ENCODE peak calls at places on chromosomes 2 and 18, in nine cellular contexts. I is neuronal stem cell; G is tibial artery; D is H9; H is colonic mucosa; O is CD8-positive, alpha-beta T cell; S is mesendoderm; M is right cardiac atrium; N is cardiac muscle cell. K is an unnamed sample.

GRCh38 chr2:71923143-71923525 is 224.5 kb downstream of the CYP26B1 start:
- DNase-seq in N (no peak), H (no peak), M (peak; percentile 16), I (no peak), D (no peak), S (no peak), O (no peak), G (no peak), K (no peak)

GRCh38 chr18:2856499-2856898 is 9.7 kb downstream of the EMILIN2 start:
- DNase-seq in G (no peak), I (no peak), S (no peak), H (no peak), D (no peak), N (peak; percentile 41), M (no peak), O (no peak), K (no peak)

GRCh38 chr2:50392185-50392584 is 639.7 kb downstream of the NRXN1 start:
- DNase-seq in N (no peak), I (no peak), G (no peak), H (no peak), D (no peak), O (no peak), S (no peak), M (no peak), K (no peak)

GRCh38 chr2:42200534-42201227 is 31.5 kb downstream of the EML4 start:
- DNase-seq in O (no peak), S (no peak), I (no peak), G (no peak), M (no peak), D (no peak), N (peak; percentile 84), H (no peak), K (no peak)

GRCh38 chr18:45755936-45756335 is 32.0 kb downstream of the SLC14A1 start:
- DNase-seq in H (no peak), D (no peak), I (no peak), M (no peak), O (no peak), N (peak; percentile 75), S (no peak), G (peak; percentile 86), K (no peak)

GRCh38 chr18:30280861-30281470 is 761.6 kb downstream of the DSC3 start:
- DNase-seq in S (peak; percentile 76), N (peak; percentile 78), M (no peak), H (peak; percentile 25), G (no peak), O (no peak), I (peak; percentile 50), D (no peak), K (peak; percentile 84)

GRCh38 chr2:12930382-12930781 is 213.6 kb downstream of the TRIB2 start:
- DNase-seq in D (no peak), G (no peak), N (no peak), M (no peak), O (no peak), H (no peak), S (no peak), I (no peak), K (no peak)

GRCh38 chr2:62084823-62085222 is 111.1 kb upstream of the B3GNT2 start:
- DNase-seq in M (no peak), G (no peak), S (no peak), O (no peak), I (no peak), D (no peak), H (no peak), N (no peak), K (no peak)

GRCh38 chr18:9123520-9123919 is 13.1 kb upstream of the ANKRD12 start:
- DNase-seq in H (no peak), I (no peak), N (no peak), O (no peak), S (no peak), D (no peak), M (peak; percentile 32), G (no peak), K (no peak)

GRCh38 chr2:31384771-31385276 is 29.7 kb downstream of the XDH start:
- DNase-seq in I (no peak), S (peak; percentile 42), O (no peak), N (peak; percentile 91), M (no peak), H (no peak), G (no peak), D (no peak), K (no peak)

GRCh38 chr2:32668254-32668653 is 40.4 kb downstream of the TTC27 start:
- DNase-seq in S (no peak), O (no peak), H (no peak), G (no peak), D (no peak), N (no peak), M (no peak), I (no peak), K (no peak)

GRCh38 chr2:120175000-120175581 is 48.1 kb downstream of the TMEM185B start:
- DNase-seq in D (no peak), S (peak; percentile 68), H (peak; percentile 30), G (no peak), O (peak; percentile 26), N (peak; percentile 83), I (peak; percentile 50), M (no peak), K (peak; percentile 87)

GRCh38 chr2:120176526-120176925 is 46.7 kb downstream of the TMEM185B start:
- DNase-seq in H (no peak), G (no peak), I (no peak), D (no peak), N (no peak), M (no peak), S (no peak), O (no peak), K (no peak)

GRCh38 chr2:120177973-120178372 is 45.2 kb downstream of the TMEM185B start:
- DNase-seq in I (no peak), M (no peak), O (no peak), D (no peak), G (no peak), N (no peak), S (no peak), H (no peak), K (no peak)

GRCh38 chr2:120180066-120180465 is 43.1 kb downstream of the TMEM185B start:
- DNase-seq in O (no peak), I (no peak), G (no peak), D (no peak), N (no peak), S (peak; percentile 73), M (no peak), H (no peak), K (no peak)

DNA sequence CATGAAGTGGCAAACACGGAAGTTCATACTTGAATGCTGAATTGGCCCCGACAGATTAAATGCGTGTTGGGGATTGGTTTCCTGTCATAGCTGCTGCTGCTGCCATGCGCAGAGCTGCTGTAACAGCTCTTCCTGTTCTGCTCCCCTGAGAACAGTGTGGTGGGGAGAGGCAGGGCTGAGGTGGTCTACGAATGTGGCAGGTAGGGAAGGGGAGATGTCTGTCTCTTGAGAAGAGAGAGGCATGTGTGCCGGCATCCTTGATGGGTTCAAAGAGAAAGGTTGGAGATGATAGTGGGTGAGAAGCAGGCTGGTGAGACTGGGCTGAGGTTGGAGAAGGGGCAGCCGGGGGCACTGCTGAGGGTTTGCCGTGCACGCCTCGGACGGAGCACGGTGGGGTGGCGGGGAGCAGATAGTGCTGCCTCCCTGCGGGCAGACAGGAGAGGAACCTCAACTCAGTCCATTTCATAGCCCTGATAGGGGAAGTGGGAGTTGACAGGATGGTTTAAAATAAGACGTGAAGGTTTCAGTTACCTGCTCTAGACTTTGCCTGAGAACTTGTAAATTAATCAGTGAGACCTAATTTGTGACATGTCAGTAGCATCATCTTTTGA is 46.1 kb downstream of the TMEM185B start:
- DNase-seq in N (no peak), O (peak; percentile 76), I (no peak), H (peak; percentile 28), D (peak; percentile 49), G (no peak), M (peak; percentile 70), S (peak; percentile 18), K (peak; percentile 46)
- H3K27ac ChIP-seq in N (no peak overlapping the region), O (peak overlapping the region; percentile 73), I (no peak overlapping the region), H (peak overlapping the region; percentile 32), D (no peak overlapping the region), G (no peak overlapping the region), M (no peak overlapping the region), S (no peak overlapping the region), K (no peak overlapping the region)

GRCh38 chr2:95345066-95345414 is 47.9 kb downstream of the KCNIP3 start:
- DNase-seq in G (no peak), I (no peak), H (no peak), O (no peak), M (no peak), S (no peak), D (no peak), N (no peak), K (no peak)
- H3K27ac ChIP-seq in G (peak overlapping the region; percentile 72), I (no peak overlapping the region), H (no peak overlapping the region), O (no peak overlapping the region), M (no peak overlapping the region), S (no peak overlapping the region), D (no peak overlapping the region), N (no peak overlapping the region), K (no peak overlapping the region)

GRCh38 chr2:150517951-150518680 is 30.6 kb upstream of the RND3 start:
- DNase-seq in O (no peak), D (no peak), H (no peak), N (peak; percentile 55), G (no peak), I (no peak), M (no peak), S (no peak), K (no peak)
- H3K27ac ChIP-seq in O (no peak overlapping the region), D (no peak overlapping the region), H (no peak overlapping the region), N (no peak overlapping the region), G (no peak overlapping the region), I (no peak overlapping the region), M (no peak overlapping the region), S (no peak overlapping the region), K (no peak overlapping the region)

GRCh38 chr2:38434595-38434994 is 57.5 kb upstream of the ATL2 start:
- DNase-seq in D (no peak), G (no peak), S (no peak), O (no peak), M (no peak), N (no peak), H (no peak), I (no peak), K (no peak)

GRCh38 chr2:38433607-38433975 is 56.5 kb upstream of the ATL2 start:
- DNase-seq in H (no peak), O (no peak), S (no peak), D (no peak), I (no peak), M (no peak), G (no peak), N (no peak), K (no peak)

GRCh38 chr2:38438133-38438532 is 61.1 kb upstream of the ATL2 start:
- DNase-seq in N (no peak), O (no peak), S (no peak), G (no peak), I (no peak), H (no peak), D (no peak), M (no peak), K (no peak)

GRCh38 chr2:38436227-38436664 is 59.2 kb upstream of the ATL2 start:
- DNase-seq in O (no peak), G (no peak), N (no peak), D (no peak), S (no peak), I (no peak), M (no peak), H (no peak), K (no peak)

GRCh38 chr2:38435775-38436174 is 58.7 kb upstream of the ATL2 start:
- DNase-seq in I (no peak), G (no peak), H (no peak), S (no peak), M (no peak), O (no peak), N (no peak), D (no peak), K (no peak)
- H3K27ac ChIP-seq in I (no peak overlapping the region), G (no peak overlapping the region), H (no peak overlapping the region), S (no peak overlapping the region), M (no peak overlapping the region), O (no peak overlapping the region), N (no peak overlapping the region), D (no peak overlapping the region), K (no peak overlapping the region)

K was measured in GM23338.